ENCODE peak calls at places on chromosomes 7 and 10, in six cellular contexts. One of them, this sample, is unnamed.

GRCh38 chr10:23035569-23035968 is 59.8 kb upstream of the MSRB2 start:
- DNase-seq in transverse colon: no peak
- DNase-seq in heart right ventricle: no peak
- DNase-seq in HCT116: peak; percentile 21
- DNase-seq in spleen: no peak
- DNase-seq in psoas muscle: no peak
- DNase-seq in this sample: no peak

GRCh38 chr10:49353895-49354566 is 41.9 kb downstream of the DRGX start:
- DNase-seq in transverse colon: no peak
- DNase-seq in heart right ventricle: no peak
- DNase-seq in HCT116: no peak
- DNase-seq in spleen: no peak
- DNase-seq in psoas muscle: no peak
- DNase-seq in this sample: no peak

GRCh38 chr7:75048435-75049379 is 24.9 kb downstream of the RCC1L start:
- DNase-seq in transverse colon: no peak
- DNase-seq in heart right ventricle: no peak
- DNase-seq in HCT116: no peak
- DNase-seq in spleen: no peak
- DNase-seq in psoas muscle: no peak
- DNase-seq in this sample: peak; percentile 32

GRCh38 chr7:137440434-137440830 is 96.9 kb upstream of the PTN start:
- DNase-seq in transverse colon: no peak
- DNase-seq in heart right ventricle: no peak
- DNase-seq in HCT116: no peak
- DNase-seq in spleen: no peak
- DNase-seq in psoas muscle: no peak
- DNase-seq in this sample: no peak

GRCh38 chr7:106885652-106886051 is 20.6 kb downstream of the PIK3CG start:
- DNase-seq in transverse colon: no peak
- DNase-seq in heart right ventricle: no peak
- DNase-seq in HCT116: no peak
- DNase-seq in spleen: no peak
- DNase-seq in psoas muscle: no peak
- DNase-seq in this sample: no peak

GRCh38 chr7:148912758-148913541 is 28.9 kb upstream of the EZH2 start:
- DNase-seq in transverse colon: no peak
- DNase-seq in heart right ventricle: no peak
- DNase-seq in HCT116: peak; percentile 27
- DNase-seq in spleen: no peak
- DNase-seq in psoas muscle: no peak
- DNase-seq in this sample: no peak

GRCh38 chr7:18119985-18120384 is 92.3 kb upstream of the PRPS1L1 start:
- DNase-seq in transverse colon: no peak
- DNase-seq in heart right ventricle: no peak
- DNase-seq in HCT116: peak; percentile 3
- DNase-seq in spleen: no peak
- DNase-seq in psoas muscle: no peak
- DNase-seq in this sample: peak; percentile 39

GRCh38 chr10:69757553-69758309 is 44.0 kb upstream of the COL13A1 start:
- DNase-seq in transverse colon: no peak
- DNase-seq in heart right ventricle: peak; percentile 50
- DNase-seq in HCT116: no peak
- DNase-seq in spleen: no peak
- DNase-seq in psoas muscle: no peak
- DNase-seq in this sample: peak; percentile 68

GRCh38 chr7:56097700-56098099 is 4.9 kb upstream of the PHKG1 start:
- DNase-seq in transverse colon: no peak
- DNase-seq in heart right ventricle: no peak
- DNase-seq in HCT116: no peak
- DNase-seq in spleen: peak; percentile 37
- DNase-seq in psoas muscle: peak; percentile 56
- DNase-seq in this sample: peak; percentile 80

GRCh38 chr10:62038609-62039190 is 137.2 kb downstream of the ARID5B start:
- DNase-seq in transverse colon: peak; percentile 85
- DNase-seq in heart right ventricle: peak; percentile 63
- DNase-seq in HCT116: peak; percentile 38
- DNase-seq in spleen: peak; percentile 86
- DNase-seq in psoas muscle: peak; percentile 62
- DNase-seq in this sample: peak; percentile 87

GRCh38 chr10:16116404-16117304 is 256.3 kb upstream of the MINDY3 start:
- DNase-seq in transverse colon: no peak
- DNase-seq in heart right ventricle: no peak
- DNase-seq in HCT116: peak; percentile 4
- DNase-seq in spleen: no peak
- DNase-seq in psoas muscle: no peak
- DNase-seq in this sample: peak; percentile 39

GRCh38 chr7:73841689-73842247 is 548 bp downstream of the METTL27 start:
- DNase-seq in transverse colon: peak; percentile 22
- DNase-seq in heart right ventricle: no peak
- DNase-seq in HCT116: no peak
- DNase-seq in spleen: no peak
- DNase-seq in psoas muscle: no peak
- DNase-seq in this sample: no peak

GRCh38 chr10:16967866-16968721 is 150.9 kb upstream of the RSU1 start:
- DNase-seq in transverse colon: peak; percentile 24
- DNase-seq in heart right ventricle: peak; percentile 25
- DNase-seq in HCT116: peak; percentile 8
- DNase-seq in spleen: no peak
- DNase-seq in psoas muscle: peak; percentile 32
- DNase-seq in this sample: peak; percentile 88

GRCh38 chr10:125495386-125495785 is 187.6 kb downstream of the TEX36 start:
- DNase-seq in transverse colon: no peak
- DNase-seq in heart right ventricle: no peak
- DNase-seq in HCT116: no peak
- DNase-seq in spleen: no peak
- DNase-seq in psoas muscle: no peak
- DNase-seq in this sample: no peak

GRCh38 chr10:67779455-67780205 is 58.4 kb downstream of the DNAJC12 start:
- DNase-seq in transverse colon: peak; percentile 63
- DNase-seq in heart right ventricle: no peak
- DNase-seq in HCT116: peak; percentile 75
- DNase-seq in spleen: no peak
- DNase-seq in psoas muscle: no peak
- DNase-seq in this sample: peak; percentile 90

GRCh38 chr10:104230490-104230889 is 1.7 kb downstream of the CFAP43 start:
- DNase-seq in transverse colon: no peak
- DNase-seq in heart right ventricle: no peak
- DNase-seq in HCT116: no peak
- DNase-seq in spleen: no peak
- DNase-seq in psoas muscle: no peak
- DNase-seq in this sample: no peak

GRCh38 chr10:103757531-103758293 is 97.7 kb downstream of the SH3PXD2A start:
- DNase-seq in transverse colon: peak; percentile 45
- DNase-seq in heart right ventricle: peak; percentile 61
- DNase-seq in HCT116: no peak
- DNase-seq in spleen: peak; percentile 85
- DNase-seq in psoas muscle: peak; percentile 52
- DNase-seq in this sample: peak; percentile 73

GRCh38 chr7:111763221-111763791 is 201.0 kb upstream of the IMMP2L start:
- DNase-seq in transverse colon: no peak
- DNase-seq in heart right ventricle: no peak
- DNase-seq in HCT116: peak; percentile 57
- DNase-seq in spleen: no peak
- DNase-seq in psoas muscle: no peak
- DNase-seq in this sample: peak; percentile 81

GRCh38 chr10:104548090-104548489 is 93.0 kb upstream of the SORCS3 start:
- DNase-seq in transverse colon: no peak
- DNase-seq in heart right ventricle: no peak
- DNase-seq in HCT116: no peak
- DNase-seq in spleen: no peak
- DNase-seq in psoas muscle: no peak
- DNase-seq in this sample: peak; percentile 36

GRCh38 chr7:31078363-31078990 is 26.4 kb downstream of the ADCYAP1R1 start:
- DNase-seq in transverse colon: no peak
- DNase-seq in heart right ventricle: no peak
- DNase-seq in HCT116: no peak
- DNase-seq in spleen: peak; percentile 66
- DNase-seq in psoas muscle: no peak
- DNase-seq in this sample: no peak

GRCh38 chr7:36119005-36119711 is 33.9 kb upstream of the EEPD1 start:
- DNase-seq in transverse colon: peak; percentile 56
- DNase-seq in heart right ventricle: no peak
- DNase-seq in HCT116: no peak
- DNase-seq in spleen: no peak
- DNase-seq in psoas muscle: no peak
- DNase-seq in this sample: peak; percentile 99

GRCh38 chr7:106139253-106140251 is 27.4 kb upstream of the SYPL1 start:
- DNase-seq in transverse colon: peak; percentile 24
- DNase-seq in heart right ventricle: no peak
- DNase-seq in HCT116: no peak
- DNase-seq in spleen: no peak
- DNase-seq in psoas muscle: peak; percentile 37
- DNase-seq in this sample: peak; percentile 38

GRCh38 chr10:91340613-91341362 is 69.4 kb upstream of the HECTD2 start:
- DNase-seq in transverse colon: no peak
- DNase-seq in heart right ventricle: no peak
- DNase-seq in HCT116: no peak
- DNase-seq in spleen: no peak
- DNase-seq in psoas muscle: peak; percentile 71
- DNase-seq in this sample: peak; percentile 77

GRCh38 chr7:134691820-134692705 is 45.4 kb downstream of the BPGM start:
- DNase-seq in transverse colon: no peak
- DNase-seq in heart right ventricle: no peak
- DNase-seq in HCT116: no peak
- DNase-seq in spleen: no peak
- DNase-seq in psoas muscle: no peak
- DNase-seq in this sample: peak; percentile 62

GRCh38 chr10:28177944-28178637 is 124.8 kb downstream of the MPP7 start:
- DNase-seq in transverse colon: no peak
- DNase-seq in heart right ventricle: no peak
- DNase-seq in HCT116: no peak
- DNase-seq in spleen: no peak
- DNase-seq in psoas muscle: no peak
- DNase-seq in this sample: peak; percentile 6

GRCh38 chr7:18570890-18571478 is 75.4 kb downstream of the HDAC9 start:
- DNase-seq in transverse colon: no peak
- DNase-seq in heart right ventricle: no peak
- DNase-seq in HCT116: peak; percentile 31
- DNase-seq in spleen: no peak
- DNase-seq in psoas muscle: no peak
- DNase-seq in this sample: peak; percentile 74

GRCh38 chr7:66150471-66150870 is 35.8 kb downstream of the CRCP start:
- DNase-seq in transverse colon: peak; percentile 20
- DNase-seq in heart right ventricle: peak; percentile 44
- DNase-seq in HCT116: no peak
- DNase-seq in spleen: no peak
- DNase-seq in psoas muscle: peak; percentile 67
- DNase-seq in this sample: peak; percentile 85

GRCh38 chr7:23470290-23471089 is at the start of gene IGF2BP3:
- DNase-seq in transverse colon: peak; percentile 24
- DNase-seq in heart right ventricle: no peak
- DNase-seq in HCT116: peak; percentile 97
- DNase-seq in spleen: peak; percentile 58
- DNase-seq in psoas muscle: no peak
- DNase-seq in this sample: peak; percentile 98

GRCh38 chr7:23469961-23470250 is 385 bp downstream of the IGF2BP3 start:
- DNase-seq in transverse colon: no peak
- DNase-seq in heart right ventricle: no peak
- DNase-seq in HCT116: no peak
- DNase-seq in spleen: no peak
- DNase-seq in psoas muscle: no peak
- DNase-seq in this sample: no peak

GRCh38 chr7:23468721-23469149 is 1.6 kb downstream of the IGF2BP3 start:
- DNase-seq in transverse colon: peak; percentile 8
- DNase-seq in heart right ventricle: no peak
- DNase-seq in HCT116: no peak
- DNase-seq in spleen: peak; percentile 78
- DNase-seq in psoas muscle: no peak
- DNase-seq in this sample: no peak

GRCh38 chr7:23467731-23468720 is 2.3 kb downstream of the IGF2BP3 start:
- DNase-seq in transverse colon: peak; percentile 8
- DNase-seq in heart right ventricle: no peak
- DNase-seq in HCT116: no peak
- DNase-seq in spleen: peak; percentile 59
- DNase-seq in psoas muscle: no peak
- DNase-seq in this sample: peak; percentile 70

GRCh38 chr7:23469150-23469960 is 936 bp downstream of the IGF2BP3 start:
- DNase-seq in transverse colon: no peak
- DNase-seq in heart right ventricle: no peak
- DNase-seq in HCT116: no peak
- DNase-seq in spleen: peak; percentile 81
- DNase-seq in psoas muscle: no peak
- DNase-seq in this sample: no peak
- TF ChIP-seq CTCF in transverse colon: no peak
- TF ChIP-seq CTCF in heart right ventricle: no peak
- TF ChIP-seq CTCF in HCT116: no peak
- TF ChIP-seq CTCF in spleen: no peak
- TF ChIP-seq CTCF in psoas muscle: no peak
- TF ChIP-seq CTCF in this sample: no peak

GRCh38 chr10:94358480-94358879 is 4.3 kb downstream of the NOC3L start:
- DNase-seq in transverse colon: no peak
- DNase-seq in heart right ventricle: no peak
- DNase-seq in HCT116: peak; percentile 43
- DNase-seq in spleen: no peak
- DNase-seq in psoas muscle: no peak
- DNase-seq in this sample: peak; percentile 85
- H3K4me3 ChIP-seq in transverse colon: no peak overlapping the region
- H3K4me3 ChIP-seq in heart right ventricle: no peak overlapping the region
- H3K4me3 ChIP-seq in HCT116: no peak overlapping the region
- H3K4me3 ChIP-seq in spleen: no peak overlapping the region
- H3K4me3 ChIP-seq in psoas muscle: no peak overlapping the region
- H3K4me3 ChIP-seq in this sample: peak overlapping the region; percentile 43

DNA sequence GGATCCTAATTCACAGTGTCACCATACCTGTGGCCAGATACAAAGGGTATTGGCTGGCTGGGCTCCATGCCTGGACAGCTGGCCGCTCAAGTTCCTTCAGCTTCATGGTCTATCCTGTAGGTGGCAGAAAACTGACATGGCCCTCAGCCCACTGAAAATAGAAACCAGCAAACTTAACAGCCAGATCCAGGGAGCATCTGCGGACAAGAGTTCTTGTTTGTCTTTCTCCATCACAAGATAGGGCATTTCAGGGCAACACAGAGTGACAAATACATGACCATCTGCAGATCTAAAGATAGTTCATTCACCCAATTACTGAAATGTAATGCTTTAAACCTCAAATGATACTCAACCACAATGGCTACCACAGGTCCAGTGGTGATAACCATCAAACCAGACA is 2.8 kb downstream of the SEC31B start:
- DNase-seq in transverse colon: no peak
- DNase-seq in heart right ventricle: no peak
- DNase-seq in HCT116: no peak
- DNase-seq in spleen: no peak
- DNase-seq in psoas muscle: peak; percentile 52
- DNase-seq in this sample: no peak
- TF ChIP-seq CTCF in transverse colon: no peak
- TF ChIP-seq CTCF in heart right ventricle: peak; percentile 24
- TF ChIP-seq CTCF in HCT116: no peak
- TF ChIP-seq CTCF in spleen: no peak
- TF ChIP-seq CTCF in psoas muscle: peak; percentile 50
- TF ChIP-seq CTCF in this sample: peak; percentile 25

DNA sequence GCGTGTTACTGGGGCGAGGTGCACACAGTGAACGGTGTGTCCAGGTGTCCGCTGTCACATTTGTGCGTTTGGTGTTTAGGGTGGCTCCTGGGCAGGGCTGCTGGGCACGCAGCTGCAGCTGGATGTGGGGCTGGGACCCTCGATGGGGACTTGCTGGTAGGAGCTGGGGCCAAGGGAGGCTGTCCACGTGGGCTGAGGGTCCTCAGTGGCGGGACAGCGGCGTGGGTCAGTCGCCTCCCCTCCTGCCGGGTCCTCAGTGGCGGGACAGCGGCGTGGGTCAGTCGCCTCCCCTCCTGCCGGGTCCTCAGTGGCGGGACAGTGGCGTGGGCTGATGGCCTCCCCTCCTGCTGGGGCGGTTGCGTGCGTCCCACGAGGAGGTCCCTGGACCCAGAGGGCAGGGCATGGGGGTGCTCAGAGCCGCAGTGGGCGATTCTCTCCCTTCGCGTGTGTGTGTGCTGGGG is 68.5 kb downstream of the INPP5A start:
- DNase-seq in transverse colon: no peak
- DNase-seq in heart right ventricle: no peak
- DNase-seq in HCT116: no peak
- DNase-seq in spleen: peak; percentile 59
- DNase-seq in psoas muscle: no peak
- DNase-seq in this sample: no peak
- H3K4me3 ChIP-seq in transverse colon: no peak overlapping the region
- H3K4me3 ChIP-seq in heart right ventricle: no peak overlapping the region
- H3K4me3 ChIP-seq in HCT116: no peak overlapping the region
- H3K4me3 ChIP-seq in spleen: no peak overlapping the region
- H3K4me3 ChIP-seq in psoas muscle: no peak overlapping the region
- H3K4me3 ChIP-seq in this sample: no peak overlapping the region